ENCODE peak calls at places on chromosomes 11 and 22, in seven cellular contexts. One of them, this sample, is unnamed.

GRCh38 chr11:118263694-118264567 is at the start of gene MPZL2:
- DNase-seq in IMR-90: no peak
- DNase-seq in SJSA1: no peak
- DNase-seq in NCI-H1092: no peak
- DNase-seq in SJCRH30: no peak
- DNase-seq in activated CD4-positive, alpha-beta T cell treated with anti-CD3 and anti-CD28 coated beads for 24 hours: peak
- DNase-seq in Calu3: peak
- DNase-seq in this sample: peak

GRCh38 chr11:1218788-1219445 is 3.9 kb upstream of the MUC5B start:
- DNase-seq in SJCRH30: no peak
- DNase-seq in IMR-90: no peak
- DNase-seq in activated CD4-positive, alpha-beta T cell treated with anti-CD3 and anti-CD28 coated beads for 24 hours: no peak
- DNase-seq in SJSA1: no peak
- DNase-seq in Calu3: no peak
- DNase-seq in NCI-H1092: no peak
- DNase-seq in this sample: no peak

GRCh38 chr11:45331839-45332485 is 45.8 kb upstream of the SYT13 start:
- DNase-seq in IMR-90: no peak
- DNase-seq in activated CD4-positive, alpha-beta T cell treated with anti-CD3 and anti-CD28 coated beads for 24 hours: no peak
- DNase-seq in SJSA1: no peak
- DNase-seq in SJCRH30: no peak
- DNase-seq in Calu3: no peak
- DNase-seq in NCI-H1092: no peak
- DNase-seq in this sample: no peak

GRCh38 chr11:125348704-125349635 is 147.1 kb downstream of the FEZ1 start:
- DNase-seq in Calu3: peak
- DNase-seq in activated CD4-positive, alpha-beta T cell treated with anti-CD3 and anti-CD28 coated beads for 24 hours: peak
- DNase-seq in SJSA1: peak
- DNase-seq in IMR-90: peak
- DNase-seq in NCI-H1092: peak
- DNase-seq in SJCRH30: peak
- DNase-seq in this sample: peak

GRCh38 chr22:48261048-48261621 is 1498.7 kb downstream of the TBC1D22A start:
- DNase-seq in activated CD4-positive, alpha-beta T cell treated with anti-CD3 and anti-CD28 coated beads for 24 hours: no peak
- DNase-seq in IMR-90: no peak
- DNase-seq in NCI-H1092: no peak
- DNase-seq in SJSA1: no peak
- DNase-seq in SJCRH30: no peak
- DNase-seq in Calu3: no peak
- DNase-seq in this sample: no peak

GRCh38 chr22:23190526-23190925 is 10.2 kb downstream of the BCR start:
- DNase-seq in activated CD4-positive, alpha-beta T cell treated with anti-CD3 and anti-CD28 coated beads for 24 hours: no peak
- DNase-seq in Calu3: no peak
- DNase-seq in IMR-90: no peak
- DNase-seq in SJSA1: no peak
- DNase-seq in NCI-H1092: no peak
- DNase-seq in SJCRH30: no peak
- DNase-seq in this sample: no peak

GRCh38 chr11:69657911-69658605 is 17.1 kb downstream of the LTO1 start:
- DNase-seq in SJSA1: peak
- DNase-seq in activated CD4-positive, alpha-beta T cell treated with anti-CD3 and anti-CD28 coated beads for 24 hours: no peak
- DNase-seq in IMR-90: peak
- DNase-seq in NCI-H1092: no peak
- DNase-seq in SJCRH30: peak
- DNase-seq in Calu3: no peak
- DNase-seq in this sample: no peak

GRCh38 chr11:71251761-71252433 is 480 bp downstream of the SHANK2 start:
- DNase-seq in IMR-90: no peak
- DNase-seq in Calu3: peak
- DNase-seq in NCI-H1092: peak
- DNase-seq in SJCRH30: no peak
- DNase-seq in SJSA1: peak
- DNase-seq in activated CD4-positive, alpha-beta T cell treated with anti-CD3 and anti-CD28 coated beads for 24 hours: no peak
- DNase-seq in this sample: no peak

GRCh38 chr11:122882189-122882808 is at the start of gene JHY:
- DNase-seq in SJCRH30: no peak
- DNase-seq in NCI-H1092: peak
- DNase-seq in SJSA1: peak
- DNase-seq in IMR-90: no peak
- DNase-seq in Calu3: no peak
- DNase-seq in activated CD4-positive, alpha-beta T cell treated with anti-CD3 and anti-CD28 coated beads for 24 hours: no peak
- DNase-seq in this sample: peak

GRCh38 chr22:26529345-26529744 is 17.1 kb upstream of the TFIP11 start:
- DNase-seq in IMR-90: no peak
- DNase-seq in SJSA1: no peak
- DNase-seq in activated CD4-positive, alpha-beta T cell treated with anti-CD3 and anti-CD28 coated beads for 24 hours: no peak
- DNase-seq in NCI-H1092: peak
- DNase-seq in SJCRH30: no peak
- DNase-seq in Calu3: no peak
- DNase-seq in this sample: no peak

GRCh38 chr11:7057641-7058040 is 31.2 kb upstream of the RBMXL2 start:
- DNase-seq in SJCRH30: no peak
- DNase-seq in SJSA1: no peak
- DNase-seq in NCI-H1092: no peak
- DNase-seq in activated CD4-positive, alpha-beta T cell treated with anti-CD3 and anti-CD28 coated beads for 24 hours: no peak
- DNase-seq in Calu3: no peak
- DNase-seq in IMR-90: no peak
- DNase-seq in this sample: no peak

GRCh38 chr11:45805305-45806071 is 539 bp downstream of the SLC35C1 start:
- DNase-seq in Calu3: peak
- DNase-seq in SJCRH30: peak
- DNase-seq in IMR-90: peak
- DNase-seq in activated CD4-positive, alpha-beta T cell treated with anti-CD3 and anti-CD28 coated beads for 24 hours: no peak
- DNase-seq in NCI-H1092: no peak
- DNase-seq in SJSA1: peak
- DNase-seq in this sample: peak

GRCh38 chr22:40478456-40479125 is 108.2 kb downstream of the SGSM3 start:
- DNase-seq in Calu3: no peak
- DNase-seq in SJCRH30: no peak
- DNase-seq in IMR-90: no peak
- DNase-seq in SJSA1: no peak
- DNase-seq in NCI-H1092: no peak
- DNase-seq in activated CD4-positive, alpha-beta T cell treated with anti-CD3 and anti-CD28 coated beads for 24 hours: no peak
- DNase-seq in this sample: no peak

GRCh38 chr22:36332623-36333331 is 55.0 kb downstream of the MYH9 start:
- DNase-seq in NCI-H1092: no peak
- DNase-seq in Calu3: peak
- DNase-seq in SJCRH30: peak
- DNase-seq in SJSA1: peak
- DNase-seq in activated CD4-positive, alpha-beta T cell treated with anti-CD3 and anti-CD28 coated beads for 24 hours: peak
- DNase-seq in IMR-90: peak
- DNase-seq in this sample: no peak

GRCh38 chr22:17570851-17571631 is 7.7 kb downstream of the SLC25A18 start:
- DNase-seq in Calu3: peak
- DNase-seq in SJSA1: no peak
- DNase-seq in SJCRH30: peak
- DNase-seq in NCI-H1092: no peak
- DNase-seq in IMR-90: peak
- DNase-seq in activated CD4-positive, alpha-beta T cell treated with anti-CD3 and anti-CD28 coated beads for 24 hours: no peak
- DNase-seq in this sample: no peak

GRCh38 chr11:112363527-112363926 is 102.9 kb upstream of the PLET1 start:
- DNase-seq in Calu3: no peak
- DNase-seq in SJSA1: no peak
- DNase-seq in NCI-H1092: no peak
- DNase-seq in activated CD4-positive, alpha-beta T cell treated with anti-CD3 and anti-CD28 coated beads for 24 hours: no peak
- DNase-seq in IMR-90: peak
- DNase-seq in SJCRH30: no peak
- DNase-seq in this sample: no peak

GRCh38 chr11:68414457-68415221 is 45.9 kb upstream of the PPP6R3 start:
- DNase-seq in SJSA1: no peak
- DNase-seq in SJCRH30: no peak
- DNase-seq in activated CD4-positive, alpha-beta T cell treated with anti-CD3 and anti-CD28 coated beads for 24 hours: no peak
- DNase-seq in IMR-90: no peak
- DNase-seq in NCI-H1092: no peak
- DNase-seq in Calu3: no peak
- DNase-seq in this sample: no peak

GRCh38 chr22:32103648-32104326 is 55.3 kb downstream of the C22orf42 start:
- DNase-seq in SJSA1: no peak
- DNase-seq in SJCRH30: peak
- DNase-seq in activated CD4-positive, alpha-beta T cell treated with anti-CD3 and anti-CD28 coated beads for 24 hours: no peak
- DNase-seq in Calu3: no peak
- DNase-seq in NCI-H1092: no peak
- DNase-seq in IMR-90: peak
- DNase-seq in this sample: no peak

GRCh38 chr11:92932023-92932422 is 37.4 kb upstream of the MTNR1B start:
- DNase-seq in SJCRH30: no peak
- DNase-seq in NCI-H1092: no peak
- DNase-seq in Calu3: no peak
- DNase-seq in activated CD4-positive, alpha-beta T cell treated with anti-CD3 and anti-CD28 coated beads for 24 hours: no peak
- DNase-seq in IMR-90: peak
- DNase-seq in SJSA1: no peak
- DNase-seq in this sample: no peak

GRCh38 chr11:78416285-78417174 is 1.1 kb downstream of the GAB2 start:
- DNase-seq in SJCRH30: peak
- DNase-seq in SJSA1: peak
- DNase-seq in activated CD4-positive, alpha-beta T cell treated with anti-CD3 and anti-CD28 coated beads for 24 hours: peak
- DNase-seq in NCI-H1092: peak
- DNase-seq in Calu3: peak
- DNase-seq in IMR-90: peak
- DNase-seq in this sample: peak

GRCh38 chr11:112285918-112286317 is 25.3 kb upstream of the PLET1 start:
- DNase-seq in SJCRH30: no peak
- DNase-seq in NCI-H1092: no peak
- DNase-seq in SJSA1: no peak
- DNase-seq in Calu3: no peak
- DNase-seq in activated CD4-positive, alpha-beta T cell treated with anti-CD3 and anti-CD28 coated beads for 24 hours: no peak
- DNase-seq in IMR-90: peak
- DNase-seq in this sample: no peak

GRCh38 chr11:12808519-12808918 is 134.3 kb downstream of the TEAD1 start:
- DNase-seq in NCI-H1092: no peak
- DNase-seq in Calu3: no peak
- DNase-seq in IMR-90: peak
- DNase-seq in activated CD4-positive, alpha-beta T cell treated with anti-CD3 and anti-CD28 coated beads for 24 hours: no peak
- DNase-seq in SJSA1: no peak
- DNase-seq in SJCRH30: no peak
- DNase-seq in this sample: peak

GRCh38 chr22:22619765-22620414 is 24.5 kb upstream of the GGTLC2 start:
- DNase-seq in SJCRH30: no peak
- DNase-seq in IMR-90: no peak
- DNase-seq in activated CD4-positive, alpha-beta T cell treated with anti-CD3 and anti-CD28 coated beads for 24 hours: no peak
- DNase-seq in Calu3: no peak
- DNase-seq in SJSA1: no peak
- DNase-seq in NCI-H1092: no peak
- DNase-seq in this sample: no peak

GRCh38 chr22:29306175-29306829 is at the start of gene GAS2L1:
- DNase-seq in Calu3: peak
- DNase-seq in activated CD4-positive, alpha-beta T cell treated with anti-CD3 and anti-CD28 coated beads for 24 hours: no peak
- DNase-seq in NCI-H1092: no peak
- DNase-seq in IMR-90: peak
- DNase-seq in SJSA1: peak
- DNase-seq in SJCRH30: peak
- DNase-seq in this sample: peak

GRCh38 chr11:69509381-69509780 is 27.9 kb downstream of the LINC01488 start:
- DNase-seq in SJCRH30: no peak
- DNase-seq in Calu3: no peak
- DNase-seq in activated CD4-positive, alpha-beta T cell treated with anti-CD3 and anti-CD28 coated beads for 24 hours: no peak
- DNase-seq in NCI-H1092: no peak
- DNase-seq in SJSA1: no peak
- DNase-seq in IMR-90: no peak
- DNase-seq in this sample: no peak

GRCh38 chr22:27461470-27461869 is 340.1 kb downstream of the MN1 start:
- DNase-seq in SJCRH30: peak
- DNase-seq in IMR-90: peak
- DNase-seq in SJSA1: peak
- DNase-seq in activated CD4-positive, alpha-beta T cell treated with anti-CD3 and anti-CD28 coated beads for 24 hours: no peak
- DNase-seq in NCI-H1092: no peak
- DNase-seq in Calu3: peak
- DNase-seq in this sample: no peak

GRCh38 chr22:21652010-21652546 is 10.0 kb downstream of the SDF2L1 start:
- DNase-seq in IMR-90: peak
- DNase-seq in SJCRH30: peak
- DNase-seq in activated CD4-positive, alpha-beta T cell treated with anti-CD3 and anti-CD28 coated beads for 24 hours: peak
- DNase-seq in NCI-H1092: peak
- DNase-seq in Calu3: peak
- DNase-seq in SJSA1: peak
- DNase-seq in this sample: peak

GRCh38 chr11:46649180-46649738 is 31.9 kb downstream of the ATG13 start:
- DNase-seq in SJSA1: peak
- DNase-seq in NCI-H1092: no peak
- DNase-seq in activated CD4-positive, alpha-beta T cell treated with anti-CD3 and anti-CD28 coated beads for 24 hours: no peak
- DNase-seq in IMR-90: peak
- DNase-seq in Calu3: no peak
- DNase-seq in SJCRH30: peak
- DNase-seq in this sample: no peak

GRCh38 chr11:11382858-11383532 is 29.9 kb upstream of the CSNK2A3 start:
- DNase-seq in activated CD4-positive, alpha-beta T cell treated with anti-CD3 and anti-CD28 coated beads for 24 hours: no peak
- DNase-seq in Calu3: no peak
- DNase-seq in SJSA1: no peak
- DNase-seq in IMR-90: no peak
- DNase-seq in NCI-H1092: peak
- DNase-seq in SJCRH30: peak
- DNase-seq in this sample: peak

GRCh38 chr11:47672283-47672730 is 29.9 kb upstream of the MTCH2 start:
- DNase-seq in activated CD4-positive, alpha-beta T cell treated with anti-CD3 and anti-CD28 coated beads for 24 hours: no peak
- DNase-seq in NCI-H1092: no peak
- DNase-seq in Calu3: no peak
- DNase-seq in SJSA1: no peak
- DNase-seq in IMR-90: peak
- DNase-seq in SJCRH30: no peak
- DNase-seq in this sample: no peak

This sample was measured in NCI-H2081.